ENCODE peak calls at places on chromosomes 3 and 15, in five cellular contexts. One of them, this sample, is unnamed.

GRCh38 chr15:61742591-61742990 is 317.7 kb downstream of the VPS13C start:
- DNase-seq in NCI-H446: no peak
- DNase-seq in MCF 10A: peak
- DNase-seq in NCI-H1436: no peak
- DNase-seq in IMR-90: no peak
- DNase-seq in this sample: no peak

GRCh38 chr3:81484532-81484931 is 276.9 kb downstream of the GBE1 start:
- DNase-seq in NCI-H446: no peak
- DNase-seq in NCI-H1436: no peak
- DNase-seq in IMR-90: no peak
- DNase-seq in MCF 10A: no peak
- DNase-seq in this sample: no peak

GRCh38 chr3:13539285-13539625 is 9.7 kb upstream of the FBLN2 start:
- DNase-seq in IMR-90: peak
- DNase-seq in NCI-H446: no peak
- DNase-seq in MCF 10A: peak
- DNase-seq in NCI-H1436: no peak
- DNase-seq in this sample: no peak

GRCh38 chr3:113660901-113661300 is 35.5 kb downstream of the USF3 start:
- DNase-seq in MCF 10A: no peak
- DNase-seq in NCI-H446: peak
- DNase-seq in IMR-90: peak
- DNase-seq in NCI-H1436: no peak
- DNase-seq in this sample: no peak

GRCh38 chr15:90400759-90401314 is 12.8 kb downstream of the IQGAP1 start:
- DNase-seq in NCI-H446: peak
- DNase-seq in MCF 10A: peak
- DNase-seq in NCI-H1436: peak
- DNase-seq in IMR-90: peak
- DNase-seq in this sample: no peak

GRCh38 chr3:41290736-41291135 is 91.4 kb downstream of the CTNNB1 start:
- DNase-seq in IMR-90: no peak
- DNase-seq in MCF 10A: no peak
- DNase-seq in NCI-H1436: no peak
- DNase-seq in NCI-H446: no peak
- DNase-seq in this sample: no peak

GRCh38 chr15:39179980-39180379 is 400.9 kb upstream of the THBS1 start:
- DNase-seq in IMR-90: peak
- DNase-seq in NCI-H446: no peak
- DNase-seq in MCF 10A: no peak
- DNase-seq in NCI-H1436: no peak
- DNase-seq in this sample: no peak

GRCh38 chr3:135967867-135968266 is 2.3 kb downstream of the PPP2R3A start:
- DNase-seq in MCF 10A: no peak
- DNase-seq in IMR-90: no peak
- DNase-seq in NCI-H1436: no peak
- DNase-seq in NCI-H446: no peak
- DNase-seq in this sample: no peak

GRCh38 chr3:45950686-45951600 is 7.7 kb downstream of the CXCR6 start:
- DNase-seq in NCI-H1436: no peak
- DNase-seq in IMR-90: no peak
- DNase-seq in MCF 10A: no peak
- DNase-seq in NCI-H446: no peak
- DNase-seq in this sample: no peak

GRCh38 chr3:140910860-140911259 is 30.8 kb upstream of the SLC25A36 start:
- DNase-seq in NCI-H1436: no peak
- DNase-seq in MCF 10A: no peak
- DNase-seq in NCI-H446: peak
- DNase-seq in IMR-90: peak
- DNase-seq in this sample: no peak

GRCh38 chr3:11288786-11289637 is 16.8 kb downstream of the ATG7 start:
- DNase-seq in IMR-90: peak
- DNase-seq in NCI-H1436: no peak
- DNase-seq in MCF 10A: peak
- DNase-seq in NCI-H446: no peak
- DNase-seq in this sample: no peak

GRCh38 chr3:86787091-86787490 is 203.9 kb downstream of the VGLL3 start:
- DNase-seq in NCI-H1436: no peak
- DNase-seq in IMR-90: peak
- DNase-seq in MCF 10A: peak
- DNase-seq in NCI-H446: no peak
- DNase-seq in this sample: no peak

GRCh38 chr15:100901702-100902435 is 17.3 kb upstream of the LRRK1 start:
- DNase-seq in NCI-H446: no peak
- DNase-seq in MCF 10A: no peak
- DNase-seq in IMR-90: no peak
- DNase-seq in NCI-H1436: no peak
- DNase-seq in this sample: no peak

GRCh38 chr3:174408310-174408709 is 450.8 kb upstream of the NAALADL2 start:
- DNase-seq in NCI-H446: no peak
- DNase-seq in IMR-90: peak
- DNase-seq in NCI-H1436: no peak
- DNase-seq in MCF 10A: peak
- DNase-seq in this sample: no peak

GRCh38 chr3:127846576-127846975 is 24.3 kb upstream of the MGLL start:
- DNase-seq in MCF 10A: no peak
- DNase-seq in NCI-H1436: no peak
- DNase-seq in IMR-90: no peak
- DNase-seq in NCI-H446: no peak
- DNase-seq in this sample: no peak

GRCh38 chr3:124778061-124778460 is 47.8 kb downstream of the UMPS start:
- DNase-seq in NCI-H1436: no peak
- DNase-seq in IMR-90: no peak
- DNase-seq in NCI-H446: no peak
- DNase-seq in MCF 10A: no peak
- DNase-seq in this sample: no peak

GRCh38 chr3:194051554-194052175 is 84.3 kb upstream of the HES1 start:
- DNase-seq in NCI-H446: no peak
- DNase-seq in IMR-90: no peak
- DNase-seq in NCI-H1436: peak
- DNase-seq in MCF 10A: no peak
- DNase-seq in this sample: no peak

GRCh38 chr15:97995881-97996603 is 35.5 kb downstream of the ARRDC4 start:
- DNase-seq in NCI-H446: no peak
- DNase-seq in NCI-H1436: no peak
- DNase-seq in IMR-90: no peak
- DNase-seq in MCF 10A: no peak
- DNase-seq in this sample: no peak

GRCh38 chr3:48301814-48302194 is 31.7 kb downstream of the SPINK8 start:
- DNase-seq in MCF 10A: peak
- DNase-seq in NCI-H1436: no peak
- DNase-seq in IMR-90: peak
- DNase-seq in NCI-H446: no peak
- DNase-seq in this sample: no peak

GRCh38 chr15:101410612-101411011 is 78.9 kb downstream of the PCSK6 start:
- DNase-seq in NCI-H446: no peak
- DNase-seq in IMR-90: no peak
- DNase-seq in MCF 10A: no peak
- DNase-seq in NCI-H1436: no peak
- DNase-seq in this sample: no peak

GRCh38 chr3:157311633-157312365 is 124.9 kb upstream of the PTX3 start:
- DNase-seq in IMR-90: peak
- DNase-seq in MCF 10A: peak
- DNase-seq in NCI-H446: no peak
- DNase-seq in NCI-H1436: no peak
- DNase-seq in this sample: no peak

GRCh38 chr3:37086918-37087317 is 87.5 kb downstream of the LRRFIP2 start:
- DNase-seq in MCF 10A: peak
- DNase-seq in NCI-H446: no peak
- DNase-seq in NCI-H1436: no peak
- DNase-seq in IMR-90: no peak
- DNase-seq in this sample: no peak

GRCh38 chr3:98556164-98557130 is 24.7 kb downstream of the GPR15 start:
- DNase-seq in IMR-90: no peak
- DNase-seq in NCI-H446: no peak
- DNase-seq in NCI-H1436: no peak
- DNase-seq in MCF 10A: no peak
- DNase-seq in this sample: no peak

GRCh38 chr15:101362359-101362758 is 67.3 kb upstream of the SNRPA1 start:
- DNase-seq in NCI-H1436: no peak
- DNase-seq in MCF 10A: no peak
- DNase-seq in NCI-H446: no peak
- DNase-seq in IMR-90: no peak
- DNase-seq in this sample: no peak

GRCh38 chr3:136141296-136141785 is 54.8 kb downstream of the MSL2 start:
- DNase-seq in MCF 10A: no peak
- DNase-seq in NCI-H446: no peak
- DNase-seq in IMR-90: no peak
- DNase-seq in NCI-H1436: no peak
- DNase-seq in this sample: no peak

GRCh38 chr3:120652896-120653545 is 29.0 kb downstream of the HGD start:
- DNase-seq in NCI-H1436: no peak
- DNase-seq in MCF 10A: no peak
- DNase-seq in IMR-90: no peak
- DNase-seq in NCI-H446: peak
- DNase-seq in this sample: no peak

This sample was measured in NCI-H2107.